ENCODE peak calls at places on chromosomes 1 and 21, in six cellular contexts. U is Daoy, E is astrocyte of the cerebellum, N is NCI-H1105 treated with DMSO at 0.1 percent for 48 hours, H is tibial artery, Z is T-helper 2 cell. O is an unnamed sample.
A peak's percentile ranks its signal among the peaks of the same experiment; 100 is the strongest.

GRCh38 chr1:74053407-74053806 is 144.6 kb downstream of the LRRIQ3 start:
- DNase-seq in U (no peak), E (no peak), N (no peak), H (no peak), Z (no peak), O (no peak)

GRCh38 chr1:26861286-26861701 is 1.7 kb upstream of the SFN start:
- DNase-seq in U (no peak), E (no peak), N (no peak), H (no peak), Z (no peak), O (peak; percentile 84)

GRCh38 chr1:238279694-238280380 is 389.1 kb upstream of the ZP4 start:
- DNase-seq in U (no peak), E (no peak), N (no peak), H (no peak), Z (no peak), O (no peak)

GRCh38 chr1:4086085-4086850 is 186.2 kb upstream of the C1orf174 start:
- DNase-seq in U (no peak), E (no peak), N (no peak), H (peak; percentile 25), Z (no peak), O (no peak)

GRCh38 chr1:5756434-5757176 is 235.6 kb downstream of the NPHP4 start:
- DNase-seq in U (no peak), E (no peak), N (no peak), H (peak; percentile 34), Z (no peak), O (no peak)

GRCh38 chr1:175853681-175854080 is 110.3 kb upstream of the TNR start:
- DNase-seq in U (no peak), E (no peak), N (no peak), H (no peak), Z (no peak), O (no peak)

GRCh38 chr1:43214465-43215444 is 42.6 kb downstream of the CFAP57 start:
- DNase-seq in U (no peak), E (no peak), N (no peak), H (no peak), Z (no peak), O (no peak)

GRCh38 chr1:38046333-38046883 is at the start of gene POU3F1:
- DNase-seq in U (no peak), E (no peak), N (no peak), H (no peak), Z (peak; percentile 29), O (no peak)

GRCh38 chr21:33655591-33656221 is 13.4 kb downstream of the ITSN1 start:
- DNase-seq in U (peak; percentile 88), E (peak; percentile 80), N (no peak), H (no peak), Z (no peak), O (peak; percentile 63)

GRCh38 chr1:16189003-16189402 is 23.4 kb downstream of the ARHGEF19 start:
- DNase-seq in U (peak; percentile 69), E (no peak), N (no peak), H (peak; percentile 68), Z (no peak), O (peak; percentile 87)

GRCh38 chr1:23188434-23188884 is 19.8 kb upstream of the LUZP1 start:
- DNase-seq in U (no peak), E (no peak), N (no peak), H (no peak), Z (no peak), O (no peak)

GRCh38 chr1:19341201-19342076 is 29.3 kb downstream of the SLC66A1 start:
- DNase-seq in U (peak; percentile 79), E (peak; percentile 33), N (peak; percentile 35), H (peak; percentile 87), Z (peak; percentile 37), O (peak; percentile 47)

GRCh38 chr1:46043491-46044017 is 88.9 kb downstream of the PIK3R3 start:
- DNase-seq in U (no peak), E (no peak), N (no peak), H (no peak), Z (no peak), O (no peak)

GRCh38 chr21:40255665-40256064 is 388.4 kb downstream of the PCP4 start:
- DNase-seq in U (no peak), E (no peak), N (no peak), H (no peak), Z (no peak), O (no peak)

GRCh38 chr1:1157914-1158710 is 15.6 kb upstream of the TTLL10 start:
- DNase-seq in U (peak; percentile 60), E (no peak), N (no peak), H (no peak), Z (no peak), O (peak; percentile 86)

GRCh38 chr1:40751802-40752201 is 31.8 kb upstream of the KCNQ4 start:
- DNase-seq in U (no peak), E (no peak), N (no peak), H (no peak), Z (no peak), O (no peak)

O was measured in PC-9.